ENCODE peak calls at places on chromosomes 5 and 9, in ten cellular contexts. One of them, this sample, is unnamed.

GRCh38 chr5:78497573-78498533 is 137.4 kb downstream of the SCAMP1 start:
- DNase-seq in astrocyte: peak
- DNase-seq in lower lobe of right lung: no peak
- DNase-seq in heart right ventricle: no peak
- DNase-seq in GM12865: peak
- DNase-seq in stomach: no peak
- DNase-seq in HepG2: no peak
- DNase-seq in RWPE1: no peak
- DNase-seq in coronary artery: no peak
- DNase-seq in AG04449: no peak
- DNase-seq in this sample: no peak

GRCh38 chr5:168527756-168528295 is 1.3 kb upstream of the FBLL1 start:
- DNase-seq in HepG2: no peak
- DNase-seq in stomach: no peak
- DNase-seq in AG04449: no peak
- DNase-seq in GM12865: no peak
- DNase-seq in astrocyte: no peak
- DNase-seq in coronary artery: no peak
- DNase-seq in heart right ventricle: no peak
- DNase-seq in RWPE1: no peak
- DNase-seq in lower lobe of right lung: no peak
- DNase-seq in this sample: no peak

GRCh38 chr9:134546231-134546731 is 95.3 kb upstream of the COL5A1 start:
- DNase-seq in stomach: no peak
- DNase-seq in RWPE1: no peak
- DNase-seq in HepG2: no peak
- DNase-seq in astrocyte: peak
- DNase-seq in coronary artery: no peak
- DNase-seq in GM12865: no peak
- DNase-seq in heart right ventricle: no peak
- DNase-seq in lower lobe of right lung: no peak
- DNase-seq in AG04449: peak
- DNase-seq in this sample: no peak

GRCh38 chr9:134995792-134996120 is 78.0 kb upstream of the FCN1 start:
- DNase-seq in RWPE1: no peak
- DNase-seq in AG04449: no peak
- DNase-seq in heart right ventricle: no peak
- DNase-seq in astrocyte: no peak
- DNase-seq in stomach: no peak
- DNase-seq in coronary artery: no peak
- DNase-seq in HepG2: no peak
- DNase-seq in lower lobe of right lung: no peak
- DNase-seq in GM12865: no peak
- DNase-seq in this sample: peak

GRCh38 chr5:79890119-79890870 is 100.8 kb downstream of the MTX3 start:
- DNase-seq in astrocyte: no peak
- DNase-seq in heart right ventricle: no peak
- DNase-seq in stomach: no peak
- DNase-seq in RWPE1: no peak
- DNase-seq in coronary artery: no peak
- DNase-seq in HepG2: peak
- DNase-seq in GM12865: no peak
- DNase-seq in lower lobe of right lung: no peak
- DNase-seq in AG04449: no peak
- DNase-seq in this sample: no peak

GRCh38 chr9:115633099-115633498 is 515.1 kb upstream of the TNC start:
- DNase-seq in HepG2: no peak
- DNase-seq in lower lobe of right lung: no peak
- DNase-seq in RWPE1: no peak
- DNase-seq in stomach: no peak
- DNase-seq in GM12865: no peak
- DNase-seq in astrocyte: peak
- DNase-seq in coronary artery: no peak
- DNase-seq in AG04449: no peak
- DNase-seq in heart right ventricle: no peak
- DNase-seq in this sample: no peak

GRCh38 chr9:105044458-105044857 is 116.5 kb upstream of the ABCA1 start:
- DNase-seq in GM12865: no peak
- DNase-seq in RWPE1: no peak
- DNase-seq in lower lobe of right lung: no peak
- DNase-seq in astrocyte: no peak
- DNase-seq in stomach: no peak
- DNase-seq in AG04449: no peak
- DNase-seq in heart right ventricle: no peak
- DNase-seq in HepG2: no peak
- DNase-seq in coronary artery: no peak
- DNase-seq in this sample: no peak

GRCh38 chr9:78023003-78023741 is 8.4 kb downstream of the GNAQ start:
- DNase-seq in HepG2: peak
- DNase-seq in GM12865: no peak
- DNase-seq in AG04449: peak
- DNase-seq in coronary artery: no peak
- DNase-seq in RWPE1: no peak
- DNase-seq in lower lobe of right lung: no peak
- DNase-seq in stomach: peak
- DNase-seq in astrocyte: peak
- DNase-seq in heart right ventricle: no peak
- DNase-seq in this sample: no peak

GRCh38 chr5:105101597-105101996 is 1539.0 kb upstream of the NUDT12 start:
- DNase-seq in astrocyte: peak
- DNase-seq in coronary artery: no peak
- DNase-seq in stomach: no peak
- DNase-seq in GM12865: no peak
- DNase-seq in HepG2: no peak
- DNase-seq in AG04449: no peak
- DNase-seq in lower lobe of right lung: no peak
- DNase-seq in heart right ventricle: no peak
- DNase-seq in RWPE1: no peak
- DNase-seq in this sample: no peak

GRCh38 chr5:176994460-176995121 is 12.0 kb downstream of the UIMC1 start:
- DNase-seq in heart right ventricle: no peak
- DNase-seq in lower lobe of right lung: peak
- DNase-seq in HepG2: peak
- DNase-seq in coronary artery: no peak
- DNase-seq in AG04449: no peak
- DNase-seq in RWPE1: peak
- DNase-seq in astrocyte: peak
- DNase-seq in GM12865: peak
- DNase-seq in stomach: peak
- DNase-seq in this sample: no peak

GRCh38 chr5:164191240-164191639 is 685.8 kb downstream of the MAT2B start:
- DNase-seq in astrocyte: peak
- DNase-seq in heart right ventricle: peak
- DNase-seq in GM12865: no peak
- DNase-seq in coronary artery: no peak
- DNase-seq in HepG2: peak
- DNase-seq in RWPE1: no peak
- DNase-seq in stomach: peak
- DNase-seq in lower lobe of right lung: no peak
- DNase-seq in AG04449: peak
- DNase-seq in this sample: no peak

GRCh38 chr5:117794847-117795246 is 1193.5 kb downstream of the DTWD2 start:
- DNase-seq in GM12865: no peak
- DNase-seq in HepG2: no peak
- DNase-seq in heart right ventricle: no peak
- DNase-seq in coronary artery: no peak
- DNase-seq in RWPE1: no peak
- DNase-seq in lower lobe of right lung: no peak
- DNase-seq in astrocyte: no peak
- DNase-seq in AG04449: no peak
- DNase-seq in stomach: no peak
- DNase-seq in this sample: no peak

GRCh38 chr9:133677126-133678010 is 41.2 kb downstream of the DBH start:
- DNase-seq in GM12865: no peak
- DNase-seq in AG04449: no peak
- DNase-seq in HepG2: no peak
- DNase-seq in astrocyte: no peak
- DNase-seq in heart right ventricle: no peak
- DNase-seq in stomach: no peak
- DNase-seq in lower lobe of right lung: peak
- DNase-seq in RWPE1: no peak
- DNase-seq in coronary artery: no peak
- DNase-seq in this sample: no peak

GRCh38 chr5:120605325-120606079 is 141.4 kb downstream of the PRR16 start:
- DNase-seq in AG04449: no peak
- DNase-seq in HepG2: no peak
- DNase-seq in lower lobe of right lung: no peak
- DNase-seq in coronary artery: no peak
- DNase-seq in heart right ventricle: no peak
- DNase-seq in astrocyte: peak
- DNase-seq in stomach: no peak
- DNase-seq in RWPE1: no peak
- DNase-seq in GM12865: no peak
- DNase-seq in this sample: no peak

GRCh38 chr5:42628821-42629220 is 127.8 kb upstream of the CCDC152 start:
- DNase-seq in heart right ventricle: no peak
- DNase-seq in RWPE1: no peak
- DNase-seq in coronary artery: no peak
- DNase-seq in HepG2: no peak
- DNase-seq in AG04449: no peak
- DNase-seq in astrocyte: no peak
- DNase-seq in lower lobe of right lung: no peak
- DNase-seq in GM12865: no peak
- DNase-seq in stomach: no peak
- DNase-seq in this sample: no peak

GRCh38 chr5:42634575-42634974 is 122.0 kb upstream of the CCDC152 start:
- DNase-seq in astrocyte: no peak
- DNase-seq in GM12865: no peak
- DNase-seq in stomach: no peak
- DNase-seq in coronary artery: no peak
- DNase-seq in lower lobe of right lung: no peak
- DNase-seq in HepG2: no peak
- DNase-seq in heart right ventricle: no peak
- DNase-seq in RWPE1: no peak
- DNase-seq in AG04449: no peak
- DNase-seq in this sample: no peak

GRCh38 chr5:42629284-42629683 is 127.3 kb upstream of the CCDC152 start:
- DNase-seq in coronary artery: no peak
- DNase-seq in heart right ventricle: no peak
- DNase-seq in AG04449: no peak
- DNase-seq in lower lobe of right lung: no peak
- DNase-seq in stomach: no peak
- DNase-seq in RWPE1: no peak
- DNase-seq in astrocyte: no peak
- DNase-seq in GM12865: no peak
- DNase-seq in HepG2: no peak
- DNase-seq in this sample: no peak

GRCh38 chr5:42632501-42632900 is 124.1 kb upstream of the CCDC152 start:
- DNase-seq in GM12865: peak
- DNase-seq in coronary artery: no peak
- DNase-seq in astrocyte: no peak
- DNase-seq in stomach: no peak
- DNase-seq in RWPE1: no peak
- DNase-seq in lower lobe of right lung: no peak
- DNase-seq in heart right ventricle: no peak
- DNase-seq in HepG2: no peak
- DNase-seq in AG04449: no peak
- DNase-seq in this sample: no peak

GRCh38 chr5:42631241-42631640 is 125.4 kb upstream of the CCDC152 start:
- DNase-seq in stomach: no peak
- DNase-seq in RWPE1: no peak
- DNase-seq in GM12865: no peak
- DNase-seq in lower lobe of right lung: no peak
- DNase-seq in HepG2: no peak
- DNase-seq in AG04449: no peak
- DNase-seq in heart right ventricle: no peak
- DNase-seq in coronary artery: no peak
- DNase-seq in astrocyte: no peak
- DNase-seq in this sample: no peak
- TF ChIP-seq CTCF in stomach: no peak
- TF ChIP-seq CTCF in RWPE1: no peak
- TF ChIP-seq CTCF in GM12865: no peak
- TF ChIP-seq CTCF in lower lobe of right lung: no peak
- TF ChIP-seq CTCF in HepG2: no peak
- TF ChIP-seq CTCF in AG04449: no peak
- TF ChIP-seq CTCF in heart right ventricle: no peak
- TF ChIP-seq CTCF in coronary artery: no peak
- TF ChIP-seq CTCF in astrocyte: no peak
- TF ChIP-seq CTCF in this sample: no peak

DNA sequence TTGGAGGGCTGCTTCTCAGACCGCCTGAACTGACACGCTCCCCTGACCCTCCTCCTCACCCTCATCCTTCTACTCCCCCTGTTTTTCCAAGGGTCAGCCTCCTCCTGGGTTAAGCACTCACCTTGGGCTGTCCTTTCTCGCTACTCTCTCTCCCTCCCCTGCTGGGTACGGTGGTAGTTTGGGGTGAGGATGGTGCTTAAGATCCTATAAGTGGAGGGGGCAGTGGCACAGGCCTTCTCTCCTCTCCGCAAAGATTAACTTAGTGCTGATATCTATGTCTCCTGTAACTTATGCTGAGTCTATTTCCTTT is 159.7 kb downstream of the SNCAIP start:
- DNase-seq in HepG2: no peak
- DNase-seq in GM12865: no peak
- DNase-seq in astrocyte: no peak
- DNase-seq in RWPE1: no peak
- DNase-seq in stomach: no peak
- DNase-seq in lower lobe of right lung: no peak
- DNase-seq in coronary artery: no peak
- DNase-seq in heart right ventricle: no peak
- DNase-seq in AG04449: no peak
- DNase-seq in this sample: no peak
- TF ChIP-seq CTCF in HepG2: no peak
- TF ChIP-seq CTCF in GM12865: no peak
- TF ChIP-seq CTCF in astrocyte: no peak
- TF ChIP-seq CTCF in RWPE1: no peak
- TF ChIP-seq CTCF in stomach: no peak
- TF ChIP-seq CTCF in lower lobe of right lung: no peak
- TF ChIP-seq CTCF in coronary artery: no peak
- TF ChIP-seq CTCF in heart right ventricle: no peak
- TF ChIP-seq CTCF in AG04449: no peak
- TF ChIP-seq CTCF in this sample: no peak

GRCh38 chr9:124771021-124771866 is at the start of gene NR6A1:
- DNase-seq in astrocyte: peak
- DNase-seq in GM12865: peak
- DNase-seq in RWPE1: peak
- DNase-seq in HepG2: peak
- DNase-seq in heart right ventricle: peak
- DNase-seq in lower lobe of right lung: peak
- DNase-seq in coronary artery: peak
- DNase-seq in stomach: peak
- DNase-seq in AG04449: peak
- DNase-seq in this sample: peak
- TF ChIP-seq CTCF in astrocyte: no peak
- TF ChIP-seq CTCF in GM12865: peak
- TF ChIP-seq CTCF in RWPE1: no peak
- TF ChIP-seq CTCF in HepG2: no peak
- TF ChIP-seq CTCF in heart right ventricle: peak
- TF ChIP-seq CTCF in lower lobe of right lung: peak
- TF ChIP-seq CTCF in coronary artery: no peak
- TF ChIP-seq CTCF in stomach: no peak
- TF ChIP-seq CTCF in AG04449: peak
- TF ChIP-seq CTCF in this sample: no peak

DNA sequence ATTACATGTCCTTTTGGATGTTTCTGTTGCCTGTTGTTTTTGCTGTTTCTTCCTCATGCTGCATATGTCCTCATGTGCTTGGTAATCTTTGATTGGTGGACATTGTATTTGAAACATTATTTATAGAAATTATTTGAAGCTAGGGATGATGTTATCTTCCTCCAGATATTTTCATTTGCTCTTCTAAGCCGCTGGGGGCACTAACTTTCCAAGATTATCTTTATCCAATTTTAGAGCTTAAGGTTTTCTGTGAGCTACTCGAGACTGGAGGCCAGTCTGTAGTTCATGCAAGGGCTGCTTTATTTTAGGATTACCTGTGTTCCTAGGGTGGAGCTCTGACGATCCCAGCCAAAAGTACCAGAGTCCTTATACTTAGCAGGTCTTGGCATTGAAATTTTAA is 40.9 kb downstream of the STX17 start:
- DNase-seq in heart right ventricle: no peak
- DNase-seq in coronary artery: no peak
- DNase-seq in GM12865: no peak
- DNase-seq in AG04449: no peak
- DNase-seq in RWPE1: no peak
- DNase-seq in astrocyte: no peak
- DNase-seq in stomach: no peak
- DNase-seq in lower lobe of right lung: no peak
- DNase-seq in HepG2: no peak
- DNase-seq in this sample: no peak
- TF ChIP-seq CTCF in heart right ventricle: no peak
- TF ChIP-seq CTCF in coronary artery: no peak
- TF ChIP-seq CTCF in GM12865: no peak
- TF ChIP-seq CTCF in AG04449: no peak
- TF ChIP-seq CTCF in RWPE1: no peak
- TF ChIP-seq CTCF in astrocyte: peak
- TF ChIP-seq CTCF in stomach: no peak
- TF ChIP-seq CTCF in lower lobe of right lung: no peak
- TF ChIP-seq CTCF in HepG2: no peak
- TF ChIP-seq CTCF in this sample: no peak